ENCODE peak calls at places on chromosomes 3 and 15, in six cellular contexts. One of them, this sample, is unnamed.

GRCh38 chr3:95097493-95097892 is 1034.6 kb downstream of the NSUN3 start:
- DNase-seq in fibroblast of villous mesenchyme: no peak
- DNase-seq in kidney epithelial cell: no peak
- DNase-seq in GM13977: no peak
- DNase-seq in astrocyte of the spinal cord: no peak
- DNase-seq in pancreas: no peak
- DNase-seq in this sample: no peak

GRCh38 chr15:101387591-101387990 is 92.5 kb upstream of the SNRPA1 start:
- DNase-seq in fibroblast of villous mesenchyme: no peak
- DNase-seq in kidney epithelial cell: no peak
- DNase-seq in GM13977: no peak
- DNase-seq in astrocyte of the spinal cord: no peak
- DNase-seq in pancreas: no peak
- DNase-seq in this sample: no peak

GRCh38 chr15:38069506-38069905 is 135.1 kb downstream of the TMCO5A start:
- DNase-seq in fibroblast of villous mesenchyme: peak
- DNase-seq in kidney epithelial cell: peak
- DNase-seq in GM13977: no peak
- DNase-seq in astrocyte of the spinal cord: peak
- DNase-seq in pancreas: no peak
- DNase-seq in this sample: peak

GRCh38 chr3:115548611-115549010 is 74.7 kb upstream of the GAP43 start:
- DNase-seq in fibroblast of villous mesenchyme: no peak
- DNase-seq in kidney epithelial cell: no peak
- DNase-seq in GM13977: no peak
- DNase-seq in astrocyte of the spinal cord: no peak
- DNase-seq in pancreas: no peak
- DNase-seq in this sample: no peak

GRCh38 chr3:56682458-56683121 is 475 bp downstream of the TASOR start:
- DNase-seq in fibroblast of villous mesenchyme: peak
- DNase-seq in kidney epithelial cell: no peak
- DNase-seq in GM13977: peak
- DNase-seq in astrocyte of the spinal cord: peak
- DNase-seq in pancreas: peak
- DNase-seq in this sample: peak

GRCh38 chr15:64586259-64586658 is 125.9 kb downstream of the ZNF609 start:
- DNase-seq in fibroblast of villous mesenchyme: no peak
- DNase-seq in kidney epithelial cell: no peak
- DNase-seq in GM13977: no peak
- DNase-seq in astrocyte of the spinal cord: no peak
- DNase-seq in pancreas: no peak
- DNase-seq in this sample: no peak

GRCh38 chr15:56496635-56497034 is 31.7 kb upstream of the MNS1 start:
- DNase-seq in fibroblast of villous mesenchyme: peak
- DNase-seq in kidney epithelial cell: peak
- DNase-seq in GM13977: peak
- DNase-seq in astrocyte of the spinal cord: peak
- DNase-seq in pancreas: no peak
- DNase-seq in this sample: peak

GRCh38 chr3:130866327-130866726 is 27.6 kb upstream of the ATP2C1 start:
- DNase-seq in fibroblast of villous mesenchyme: no peak
- DNase-seq in kidney epithelial cell: no peak
- DNase-seq in GM13977: no peak
- DNase-seq in astrocyte of the spinal cord: no peak
- DNase-seq in pancreas: no peak
- DNase-seq in this sample: no peak

GRCh38 chr15:81323944-81324881 is at the start of gene STARD5:
- DNase-seq in fibroblast of villous mesenchyme: peak
- DNase-seq in kidney epithelial cell: peak
- DNase-seq in GM13977: peak
- DNase-seq in astrocyte of the spinal cord: peak
- DNase-seq in pancreas: peak
- DNase-seq in this sample: peak

GRCh38 chr3:73801444-73801843 is 176.7 kb upstream of the PDZRN3 start:
- DNase-seq in fibroblast of villous mesenchyme: no peak
- DNase-seq in kidney epithelial cell: no peak
- DNase-seq in GM13977: no peak
- DNase-seq in astrocyte of the spinal cord: no peak
- DNase-seq in pancreas: no peak
- DNase-seq in this sample: no peak

GRCh38 chr3:59609967-59610366 is 560.1 kb upstream of the CFAP20DC start:
- DNase-seq in fibroblast of villous mesenchyme: peak
- DNase-seq in kidney epithelial cell: no peak
- DNase-seq in GM13977: no peak
- DNase-seq in astrocyte of the spinal cord: no peak
- DNase-seq in pancreas: no peak
- DNase-seq in this sample: no peak

GRCh38 chr3:143065364-143065763 is 54.2 kb upstream of the CHST2 start:
- DNase-seq in fibroblast of villous mesenchyme: no peak
- DNase-seq in kidney epithelial cell: no peak
- DNase-seq in GM13977: no peak
- DNase-seq in astrocyte of the spinal cord: no peak
- DNase-seq in pancreas: no peak
- DNase-seq in this sample: no peak

GRCh38 chr3:143066033-143066432 is 53.5 kb upstream of the CHST2 start:
- DNase-seq in fibroblast of villous mesenchyme: peak
- DNase-seq in kidney epithelial cell: no peak
- DNase-seq in GM13977: no peak
- DNase-seq in astrocyte of the spinal cord: no peak
- DNase-seq in pancreas: no peak
- DNase-seq in this sample: no peak

GRCh38 chr3:143060906-143061305 is 58.7 kb upstream of the CHST2 start:
- DNase-seq in fibroblast of villous mesenchyme: peak
- DNase-seq in kidney epithelial cell: no peak
- DNase-seq in GM13977: no peak
- DNase-seq in astrocyte of the spinal cord: no peak
- DNase-seq in pancreas: no peak
- DNase-seq in this sample: no peak

GRCh38 chr3:143064777-143065176 is 54.8 kb upstream of the CHST2 start:
- DNase-seq in fibroblast of villous mesenchyme: no peak
- DNase-seq in kidney epithelial cell: no peak
- DNase-seq in GM13977: no peak
- DNase-seq in astrocyte of the spinal cord: no peak
- DNase-seq in pancreas: no peak
- DNase-seq in this sample: no peak

GRCh38 chr3:143063018-143063417 is 56.6 kb upstream of the CHST2 start:
- DNase-seq in fibroblast of villous mesenchyme: peak
- DNase-seq in kidney epithelial cell: no peak
- DNase-seq in GM13977: no peak
- DNase-seq in astrocyte of the spinal cord: no peak
- DNase-seq in pancreas: no peak
- DNase-seq in this sample: no peak
- TF ChIP-seq CTCF in fibroblast of villous mesenchyme: no peak
- TF ChIP-seq CTCF in kidney epithelial cell: no peak
- TF ChIP-seq CTCF in GM13977: no peak
- TF ChIP-seq CTCF in astrocyte of the spinal cord: no peak
- TF ChIP-seq CTCF in pancreas: no peak
- TF ChIP-seq CTCF in this sample: no peak

DNA sequence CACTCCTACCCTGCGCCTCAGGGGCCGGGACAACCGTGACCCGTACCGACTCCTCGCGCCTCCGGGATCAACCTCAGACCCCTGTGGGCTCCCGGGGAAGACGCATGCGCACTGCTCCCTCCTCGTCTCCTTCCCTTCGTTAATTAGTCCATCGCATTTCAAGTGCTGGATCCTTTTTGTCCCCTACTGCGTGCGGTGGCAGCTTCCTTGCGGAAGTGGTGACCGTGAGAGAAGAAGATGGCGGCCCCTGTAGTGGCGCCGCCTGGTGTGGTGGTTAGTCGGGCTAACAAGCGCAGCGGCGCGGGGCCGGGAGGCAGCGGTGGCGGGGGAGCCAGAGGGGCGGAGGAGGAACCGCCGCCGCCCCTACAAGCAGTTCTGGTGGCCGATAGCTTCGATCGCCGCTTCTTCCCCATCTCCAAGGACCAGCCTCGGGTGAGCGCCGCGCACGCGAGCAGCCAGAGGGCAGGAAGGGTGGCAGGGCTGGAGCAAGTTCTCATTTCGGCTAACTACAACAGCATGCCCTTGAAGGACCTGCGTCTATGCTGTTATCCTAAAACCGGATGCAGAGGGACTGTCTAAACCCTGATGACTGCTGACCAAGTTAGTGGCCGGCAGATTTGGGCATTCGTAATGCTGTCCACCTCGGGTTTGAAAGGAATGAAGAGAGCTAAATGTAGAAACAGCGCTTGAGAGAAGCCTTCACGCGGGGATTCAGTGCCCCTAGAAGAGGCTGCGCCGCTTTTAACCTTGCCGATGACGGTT is at the start of gene EIF2B5:
- DNase-seq in fibroblast of villous mesenchyme: peak
- DNase-seq in kidney epithelial cell: peak
- DNase-seq in GM13977: peak
- DNase-seq in astrocyte of the spinal cord: peak
- DNase-seq in pancreas: peak
- DNase-seq in this sample: peak
- TF ChIP-seq CTCF in fibroblast of villous mesenchyme: peak
- TF ChIP-seq CTCF in kidney epithelial cell: peak
- TF ChIP-seq CTCF in GM13977: peak
- TF ChIP-seq CTCF in astrocyte of the spinal cord: peak
- TF ChIP-seq CTCF in pancreas: no peak
- TF ChIP-seq CTCF in this sample: no peak

DNA sequence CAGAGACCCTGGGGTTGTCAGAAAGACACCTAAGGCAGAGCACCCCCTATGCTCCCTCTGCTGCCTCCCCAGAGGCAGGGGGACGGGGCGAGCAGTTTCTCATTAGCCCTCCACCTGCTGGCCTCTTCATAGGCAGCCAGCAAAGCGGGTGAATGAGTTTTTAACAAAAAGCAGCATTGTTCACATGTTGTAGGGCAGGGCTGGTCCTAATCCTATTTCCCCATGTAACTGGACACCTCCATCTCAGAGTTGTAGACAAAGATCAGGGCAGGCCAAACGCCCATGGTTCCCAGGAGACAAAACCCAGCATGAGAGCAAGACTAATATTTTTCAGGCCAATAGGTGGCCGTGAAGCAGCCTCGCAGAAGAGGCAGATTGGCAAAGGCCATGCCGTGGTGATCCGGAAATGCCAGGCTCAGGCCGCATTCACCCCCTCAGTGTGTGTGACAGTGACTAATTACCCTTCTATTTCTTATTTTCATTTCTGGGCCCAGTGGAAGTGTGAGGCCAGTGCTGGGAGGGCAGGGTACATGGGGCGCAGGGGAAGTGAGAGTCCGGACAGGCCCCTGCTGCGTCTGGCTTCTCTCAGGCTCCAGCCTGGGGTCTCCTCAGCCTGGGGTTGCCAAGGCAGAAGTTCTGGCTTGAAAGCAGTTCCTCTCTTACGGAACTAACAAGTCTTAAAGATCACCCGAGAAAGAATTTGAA is 64.7 kb downstream of the BOC start:
- DNase-seq in fibroblast of villous mesenchyme: peak
- DNase-seq in kidney epithelial cell: no peak
- DNase-seq in GM13977: peak
- DNase-seq in astrocyte of the spinal cord: peak
- DNase-seq in pancreas: no peak
- DNase-seq in this sample: peak
- TF ChIP-seq CTCF in fibroblast of villous mesenchyme: no peak
- TF ChIP-seq CTCF in kidney epithelial cell: peak
- TF ChIP-seq CTCF in GM13977: no peak
- TF ChIP-seq CTCF in astrocyte of the spinal cord: peak
- TF ChIP-seq CTCF in pancreas: no peak
- TF ChIP-seq CTCF in this sample: no peak

GRCh38 chr3:83821526-83821925 is 1137.3 kb upstream of the CADM2 start:
- DNase-seq in fibroblast of villous mesenchyme: no peak
- DNase-seq in kidney epithelial cell: no peak
- DNase-seq in GM13977: no peak
- DNase-seq in astrocyte of the spinal cord: no peak
- DNase-seq in pancreas: no peak
- DNase-seq in this sample: no peak

GRCh38 chr3:83823095-83823494 is 1135.7 kb upstream of the CADM2 start:
- DNase-seq in fibroblast of villous mesenchyme: no peak
- DNase-seq in kidney epithelial cell: no peak
- DNase-seq in GM13977: no peak
- DNase-seq in astrocyte of the spinal cord: no peak
- DNase-seq in pancreas: no peak
- DNase-seq in this sample: no peak
- TF ChIP-seq CTCF in fibroblast of villous mesenchyme: no peak
- TF ChIP-seq CTCF in kidney epithelial cell: no peak
- TF ChIP-seq CTCF in GM13977: no peak
- TF ChIP-seq CTCF in astrocyte of the spinal cord: no peak
- TF ChIP-seq CTCF in pancreas: no peak
- TF ChIP-seq CTCF in this sample: no peak

DNA sequence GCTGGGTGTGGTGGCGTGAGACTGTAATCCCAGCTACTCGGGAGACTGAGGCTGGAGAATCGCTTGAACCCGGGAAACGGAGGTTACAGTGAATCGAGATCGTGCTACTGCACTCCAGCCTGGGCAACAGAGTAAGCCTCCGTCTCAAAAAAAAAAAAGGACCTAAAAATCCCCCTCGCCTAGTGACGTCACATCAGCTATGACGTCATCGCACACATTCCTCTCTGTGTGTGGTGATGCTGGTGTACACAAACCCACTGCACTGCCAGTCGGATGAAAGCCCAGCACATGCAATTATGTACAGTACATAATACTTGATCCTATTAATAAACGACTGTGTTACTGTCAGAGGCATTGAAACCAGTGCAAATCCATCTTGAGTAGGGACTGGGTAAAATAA is 40.2 kb upstream of the SEC61A1 start:
- DNase-seq in fibroblast of villous mesenchyme: no peak
- DNase-seq in kidney epithelial cell: no peak
- DNase-seq in GM13977: no peak
- DNase-seq in astrocyte of the spinal cord: no peak
- DNase-seq in pancreas: no peak
- DNase-seq in this sample: no peak
- TF ChIP-seq CTCF in fibroblast of villous mesenchyme: no peak
- TF ChIP-seq CTCF in kidney epithelial cell: no peak
- TF ChIP-seq CTCF in GM13977: no peak
- TF ChIP-seq CTCF in astrocyte of the spinal cord: no peak
- TF ChIP-seq CTCF in pancreas: no peak
- TF ChIP-seq CTCF in this sample: no peak

GRCh38 chr3:196563721-196564225 is 4.6 kb downstream of the WDR53 start:
- DNase-seq in fibroblast of villous mesenchyme: peak
- DNase-seq in kidney epithelial cell: peak
- DNase-seq in GM13977: no peak
- DNase-seq in astrocyte of the spinal cord: peak
- DNase-seq in pancreas: no peak
- DNase-seq in this sample: peak
- TF ChIP-seq CTCF in fibroblast of villous mesenchyme: no peak
- TF ChIP-seq CTCF in kidney epithelial cell: no peak
- TF ChIP-seq CTCF in GM13977: no peak
- TF ChIP-seq CTCF in astrocyte of the spinal cord: no peak
- TF ChIP-seq CTCF in pancreas: no peak
- TF ChIP-seq CTCF in this sample: no peak

GRCh38 chr3:77815467-77815866 is 775.6 kb downstream of the ROBO2 start:
- DNase-seq in fibroblast of villous mesenchyme: no peak
- DNase-seq in kidney epithelial cell: no peak
- DNase-seq in GM13977: no peak
- DNase-seq in astrocyte of the spinal cord: no peak
- DNase-seq in pancreas: no peak
- DNase-seq in this sample: no peak
- TF ChIP-seq CTCF in fibroblast of villous mesenchyme: no peak
- TF ChIP-seq CTCF in kidney epithelial cell: peak
- TF ChIP-seq CTCF in GM13977: peak
- TF ChIP-seq CTCF in astrocyte of the spinal cord: peak
- TF ChIP-seq CTCF in pancreas: no peak
- TF ChIP-seq CTCF in this sample: no peak